ENCODE peak calls at places on chromosomes 1 and 21, in nine cellular contexts. Z, G, D, Y, N, L, A, U and F are unnamed samples.

GRCh38 chr1:41242645-41243171 is 602 bp upstream of the SCMH1 start:
- DNase-seq in Z (no peak), G (no peak), D (no peak), Y (no peak), N (no peak), L (no peak), A (no peak), U (peak), F (no peak)

GRCh38 chr1:154342132-154342531 is 16.8 kb downstream of the ATP8B2 start:
- DNase-seq in Z (no peak), G (no peak), D (no peak), Y (no peak), N (no peak), L (no peak), A (no peak), U (no peak), F (no peak)

GRCh38 chr1:9816199-9816598 is 7.6 kb downstream of the CLSTN1 start:
- DNase-seq in Z (no peak), G (peak), D (no peak), Y (no peak), N (no peak), L (no peak), A (no peak), U (no peak), F (no peak)

GRCh38 chr1:226862900-226863299 is 7.5 kb upstream of the PSEN2 start:
- DNase-seq in Z (peak), G (peak), D (no peak), Y (no peak), N (no peak), L (peak), A (no peak), U (no peak), F (no peak)

GRCh38 chr1:93663191-93663614 is 18.4 kb downstream of the BCAR3 start:
- DNase-seq in Z (no peak), G (no peak), D (no peak), Y (no peak), N (no peak), L (no peak), A (no peak), U (peak), F (no peak)

GRCh38 chr1:245404527-245404926 is 249.7 kb downstream of the KIF26B start:
- DNase-seq in Z (no peak), G (no peak), D (no peak), Y (no peak), N (no peak), L (no peak), A (no peak), U (no peak), F (no peak)

GRCh38 chr21:18801468-18801867 is 397.9 kb upstream of the TMPRSS15 start:
- DNase-seq in Z (no peak), G (no peak), D (no peak), Y (no peak), N (no peak), L (peak), A (no peak), U (peak), F (no peak)

GRCh38 chr21:33825898-33826297 is 89.7 kb downstream of the ATP5PO start:
- DNase-seq in Z (no peak), G (peak), D (no peak), Y (no peak), N (no peak), L (no peak), A (no peak), U (no peak), F (no peak)

GRCh38 chr1:157691285-157691920 is 9.2 kb downstream of the FCRL3 start:
- DNase-seq in Z (peak), G (peak), D (peak), Y (no peak), N (no peak), L (peak), A (peak), U (peak), F (no peak)

GRCh38 chr1:221706191-221706590 is 35.7 kb downstream of the DUSP10 start:
- DNase-seq in Z (no peak), G (no peak), D (no peak), Y (no peak), N (no peak), L (no peak), A (no peak), U (no peak), F (no peak)

GRCh38 chr1:70091811-70092210 is 113.6 kb downstream of the LRRC40 start:
- DNase-seq in Z (no peak), G (no peak), D (no peak), Y (no peak), N (no peak), L (no peak), A (no peak), U (no peak), F (no peak)

DNA sequence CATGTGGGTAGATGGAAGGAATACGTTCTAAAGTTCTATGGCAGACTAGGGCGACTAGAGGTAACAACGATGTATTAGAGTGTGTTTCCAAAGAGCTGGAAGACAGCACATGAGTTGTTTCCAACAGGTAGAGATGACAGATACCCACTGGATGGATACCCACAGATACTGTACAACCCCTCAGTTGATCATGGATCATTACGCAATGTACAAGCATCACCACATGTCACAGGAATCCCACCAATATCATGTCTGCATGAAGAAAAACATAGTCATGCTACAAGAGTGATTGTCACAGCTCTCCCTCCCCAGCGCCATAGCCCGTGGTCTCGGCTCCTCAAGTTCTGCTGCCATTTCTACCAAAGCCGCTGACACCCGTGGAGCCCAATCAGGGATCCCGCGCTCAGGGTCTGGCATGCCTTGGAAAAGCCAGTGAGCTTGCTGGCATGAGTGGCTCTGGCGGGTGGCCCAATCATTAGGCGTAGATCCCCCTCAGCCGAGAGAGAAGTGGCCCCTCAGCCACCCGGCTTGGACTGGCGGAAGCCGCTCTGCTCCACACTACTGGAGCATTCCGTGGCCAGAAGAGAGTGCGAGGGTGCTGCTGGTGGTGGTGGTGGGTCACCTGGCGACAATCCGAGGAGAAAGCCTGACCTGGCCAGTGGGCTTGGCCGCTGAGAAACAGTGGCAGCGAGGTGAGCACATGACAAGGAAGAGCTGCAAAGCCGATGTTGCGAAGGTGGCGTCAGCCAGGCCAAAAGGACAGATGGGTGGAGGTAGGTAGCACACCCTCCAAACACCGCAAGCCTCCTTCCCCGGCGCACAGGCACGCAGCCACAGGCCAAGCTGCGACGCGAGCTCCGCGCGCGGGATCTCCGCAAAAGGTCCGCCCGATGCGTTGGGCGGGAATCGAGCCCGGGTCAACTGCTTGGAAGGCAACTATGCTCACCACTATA is 65.7 kb upstream of the FCGR2A start:
- DNase-seq in Z (peak), G (peak), D (no peak), Y (peak), N (peak), L (peak), A (no peak), U (peak), F (no peak)
- H3K4me3 ChIP-seq in Z (no peak), G (peak), D (peak), Y (peak), N (peak), L (peak), A (peak), U (peak), F (peak)

GRCh38 chr1:167915528-167916102 is 1.7 kb upstream of the ADCY10 start:
- DNase-seq in Z (no peak), G (no peak), D (no peak), Y (no peak), N (no peak), L (no peak), A (no peak), U (no peak), F (no peak)

GRCh38 chr1:167912294-167912693 is 1.6 kb downstream of the ADCY10 start:
- DNase-seq in Z (no peak), G (no peak), D (no peak), Y (no peak), N (no peak), L (no peak), A (no peak), U (no peak), F (no peak)

GRCh38 chr1:167916766-167917511 is 3.0 kb upstream of the ADCY10 start:
- DNase-seq in Z (no peak), G (no peak), D (no peak), Y (no peak), N (no peak), L (no peak), A (no peak), U (no peak), F (no peak)

GRCh38 chr1:167911413-167911812 is 2.5 kb downstream of the ADCY10 start:
- DNase-seq in Z (no peak), G (no peak), D (no peak), Y (no peak), N (no peak), L (no peak), A (no peak), U (no peak), F (no peak)

DNA sequence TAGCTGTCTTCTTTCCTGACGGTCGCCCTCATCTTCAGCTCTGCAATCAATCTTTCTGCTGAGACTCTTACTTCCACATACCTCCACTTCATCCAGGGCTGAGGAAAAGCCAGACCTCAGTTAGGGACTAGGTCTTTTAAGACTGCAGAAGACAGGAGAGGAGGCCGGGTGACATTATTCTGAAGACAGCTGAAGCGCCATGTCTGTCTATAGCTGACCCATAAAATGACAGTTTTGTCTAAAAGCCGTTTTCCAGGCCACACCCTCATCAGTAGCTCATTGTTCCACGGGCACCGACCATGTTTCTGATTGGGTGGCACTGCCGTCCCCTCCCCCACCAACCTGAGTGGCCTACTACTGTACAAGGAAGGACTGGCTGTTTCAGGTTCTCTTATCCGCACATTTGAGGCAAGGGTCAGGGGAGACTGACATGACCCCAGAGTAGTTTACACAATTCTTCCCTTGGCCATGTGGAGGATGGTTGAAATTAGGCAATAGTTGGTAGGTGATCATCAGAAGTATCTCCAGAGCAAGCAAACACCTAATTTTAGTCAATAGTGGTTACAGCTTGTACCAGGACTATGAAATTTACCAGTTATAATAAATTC is at the start of gene ADCY10:
- DNase-seq in Z (no peak), G (no peak), D (no peak), Y (no peak), N (no peak), L (no peak), A (no peak), U (no peak), F (no peak)
- H3K27ac ChIP-seq in Z (no peak), G (no peak), D (no peak), Y (no peak), N (no peak), L (no peak), A (no peak), U (no peak), F (no peak)

GRCh38 chr1:21327566-21328323 is 37.5 kb upstream of the ECE1 start:
- DNase-seq in Z (no peak), G (no peak), D (no peak), Y (no peak), N (no peak), L (no peak), A (no peak), U (no peak), F (no peak)
- H3K9ac ChIP-seq in Z (no peak), G (no peak), D (no peak), Y (no peak), N (no peak), L (no peak), A (no peak), U (no peak), F (no peak)

GRCh38 chr1:22539510-22540118 is 23.7 kb upstream of the EPHA8 start:
- DNase-seq in Z (no peak), G (no peak), D (no peak), Y (no peak), N (no peak), L (no peak), A (no peak), U (no peak), F (no peak)
- H3K4me3 ChIP-seq in Z (no peak), G (no peak), D (no peak), Y (no peak), N (no peak), L (no peak), A (no peak), U (no peak), F (no peak)

GRCh38 chr1:229563701-229564100 is 5.2 kb upstream of the ABCB10 start:
- DNase-seq in Z (no peak), G (peak), D (no peak), Y (no peak), N (no peak), L (no peak), A (no peak), U (peak), F (no peak)

GRCh38 chr1:229567109-229567868 is 8.8 kb upstream of the ABCB10 start:
- DNase-seq in Z (no peak), G (no peak), D (no peak), Y (no peak), N (no peak), L (no peak), A (no peak), U (no peak), F (no peak)

GRCh38 chr1:229558460-229559335 is at the start of gene ABCB10:
- DNase-seq in Z (peak), G (peak), D (peak), Y (peak), N (peak), L (peak), A (peak), U (peak), F (peak)

GRCh38 chr1:229562686-229563085 is 4.2 kb upstream of the ABCB10 start:
- DNase-seq in Z (no peak), G (no peak), D (no peak), Y (no peak), N (no peak), L (no peak), A (no peak), U (no peak), F (no peak)

GRCh38 chr1:229563241-229563640 is 4.7 kb upstream of the ABCB10 start:
- DNase-seq in Z (no peak), G (no peak), D (no peak), Y (no peak), N (peak), L (no peak), A (no peak), U (peak), F (no peak)
- H3K27ac ChIP-seq in Z (no peak), G (no peak), D (no peak), Y (no peak), N (no peak), L (no peak), A (no peak), U (no peak), F (no peak)